ENCODE peak calls at places on chromosomes 5 and 9, in seven cellular contexts. One of them, this sample, is unnamed. For H3K27me3, the result is how much of the 10 kb centered on the place peaks cover.

GRCh38 chr9:123322771-123323481 is 33.1 kb upstream of the CRB2 start:
- DNase-seq in ovary: no peak
- DNase-seq in right atrium auricular region: no peak
- DNase-seq in transverse colon: peak
- DNase-seq in GM23338: no peak
- DNase-seq in BJ: no peak
- DNase-seq in PC-3: no peak
- DNase-seq in this sample: no peak

GRCh38 chr9:127303830-127304229 is 39.3 kb downstream of the GARNL3 start:
- DNase-seq in PC-3: no peak
- DNase-seq in BJ: no peak
- DNase-seq in right atrium auricular region: no peak
- DNase-seq in ovary: no peak
- DNase-seq in GM23338: no peak
- DNase-seq in transverse colon: no peak
- DNase-seq in this sample: no peak

GRCh38 chr9:127263664-127264063 is 910 bp upstream of the GARNL3 start:
- DNase-seq in transverse colon: no peak
- DNase-seq in right atrium auricular region: no peak
- DNase-seq in BJ: no peak
- DNase-seq in GM23338: no peak
- DNase-seq in ovary: no peak
- DNase-seq in PC-3: no peak
- DNase-seq in this sample: no peak

GRCh38 chr9:121725008-121725795 is 73.8 kb downstream of the DAB2IP start:
- DNase-seq in transverse colon: peak
- DNase-seq in GM23338: no peak
- DNase-seq in right atrium auricular region: peak
- DNase-seq in ovary: peak
- DNase-seq in PC-3: no peak
- DNase-seq in BJ: peak
- DNase-seq in this sample: peak

GRCh38 chr9:94097788-94098413 is 13.6 kb downstream of the PTPDC1 start:
- DNase-seq in ovary: no peak
- DNase-seq in right atrium auricular region: no peak
- DNase-seq in PC-3: peak
- DNase-seq in GM23338: no peak
- DNase-seq in transverse colon: no peak
- DNase-seq in BJ: peak
- DNase-seq in this sample: peak

GRCh38 chr5:120808135-120808534 is 344.0 kb downstream of the PRR16 start:
- DNase-seq in BJ: no peak
- DNase-seq in GM23338: peak
- DNase-seq in ovary: no peak
- DNase-seq in PC-3: no peak
- DNase-seq in transverse colon: no peak
- DNase-seq in right atrium auricular region: no peak
- DNase-seq in this sample: no peak

GRCh38 chr5:144247131-144247530 is 76.5 kb downstream of the KCTD16 start:
- DNase-seq in PC-3: no peak
- DNase-seq in transverse colon: no peak
- DNase-seq in ovary: no peak
- DNase-seq in GM23338: no peak
- DNase-seq in BJ: no peak
- DNase-seq in right atrium auricular region: no peak
- DNase-seq in this sample: no peak

GRCh38 chr5:92945630-92946097 is 635.4 kb downstream of the NR2F1-AS1 start:
- DNase-seq in right atrium auricular region: no peak
- DNase-seq in ovary: no peak
- DNase-seq in PC-3: peak
- DNase-seq in BJ: no peak
- DNase-seq in GM23338: no peak
- DNase-seq in transverse colon: no peak
- DNase-seq in this sample: no peak

GRCh38 chr9:87816041-87816440 is 66.6 kb upstream of the SPATA31E1 start:
- DNase-seq in GM23338: no peak
- DNase-seq in BJ: no peak
- DNase-seq in PC-3: no peak
- DNase-seq in transverse colon: no peak
- DNase-seq in ovary: no peak
- DNase-seq in right atrium auricular region: no peak
- DNase-seq in this sample: no peak

GRCh38 chr9:136538599-136539426 is 7.0 kb downstream of the NOTCH1 start:
- DNase-seq in PC-3: no peak
- DNase-seq in transverse colon: peak
- DNase-seq in GM23338: no peak
- DNase-seq in ovary: no peak
- DNase-seq in right atrium auricular region: no peak
- DNase-seq in BJ: no peak
- DNase-seq in this sample: no peak

GRCh38 chr9:25700430-25700829 is 22.2 kb upstream of the TUSC1 start:
- DNase-seq in ovary: no peak
- DNase-seq in GM23338: no peak
- DNase-seq in BJ: no peak
- DNase-seq in right atrium auricular region: no peak
- DNase-seq in PC-3: peak
- DNase-seq in transverse colon: no peak
- DNase-seq in this sample: no peak

GRCh38 chr9:113012492-113012891 is 500 bp upstream of the ZNF883 start:
- DNase-seq in PC-3: no peak
- DNase-seq in BJ: no peak
- DNase-seq in transverse colon: no peak
- DNase-seq in GM23338: peak
- DNase-seq in ovary: no peak
- DNase-seq in right atrium auricular region: no peak
- DNase-seq in this sample: no peak

GRCh38 chr5:73374520-73375235 is 73.9 kb downstream of the FOXD1 start:
- DNase-seq in PC-3: peak
- DNase-seq in BJ: no peak
- DNase-seq in right atrium auricular region: no peak
- DNase-seq in transverse colon: no peak
- DNase-seq in ovary: no peak
- DNase-seq in GM23338: no peak
- DNase-seq in this sample: no peak

GRCh38 chr9:107020040-107020530 is 157.1 kb downstream of the ZNF462 start:
- DNase-seq in right atrium auricular region: no peak
- DNase-seq in ovary: no peak
- DNase-seq in PC-3: peak
- DNase-seq in BJ: peak
- DNase-seq in GM23338: peak
- DNase-seq in transverse colon: no peak
- DNase-seq in this sample: no peak

DNA sequence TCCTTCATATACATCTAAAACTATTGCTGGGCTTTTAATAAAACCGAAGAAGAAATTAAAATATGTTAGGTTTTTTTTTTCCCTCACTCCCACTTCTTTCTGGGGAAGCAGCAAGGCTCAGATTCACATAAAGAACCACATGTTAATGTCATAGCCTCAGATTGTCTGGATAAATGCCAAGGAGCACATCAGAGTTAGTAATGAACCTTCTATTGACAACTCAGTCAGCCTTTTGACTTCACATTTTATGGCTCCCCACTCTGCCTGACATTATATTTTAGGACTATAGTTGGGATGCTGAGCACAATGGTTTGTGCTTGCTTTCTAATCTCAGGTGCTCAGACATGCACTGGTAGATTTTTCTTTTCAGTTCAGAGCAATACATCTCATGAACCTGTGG is 21.8 kb downstream of the DMAC1 start:
- DNase-seq in GM23338: no peak
- DNase-seq in transverse colon: no peak
- DNase-seq in ovary: no peak
- DNase-seq in PC-3: peak
- DNase-seq in BJ: no peak
- DNase-seq in right atrium auricular region: no peak
- DNase-seq in this sample: no peak
- H3K27me3 ChIP-seq in GM23338: under half
- H3K27me3 ChIP-seq in transverse colon: under half
- H3K27me3 ChIP-seq in ovary: under half
- H3K27me3 ChIP-seq in PC-3: under half
- H3K27me3 ChIP-seq in BJ: under half
- H3K27me3 ChIP-seq in right atrium auricular region: under half
- H3K27me3 ChIP-seq in this sample: under half

DNA sequence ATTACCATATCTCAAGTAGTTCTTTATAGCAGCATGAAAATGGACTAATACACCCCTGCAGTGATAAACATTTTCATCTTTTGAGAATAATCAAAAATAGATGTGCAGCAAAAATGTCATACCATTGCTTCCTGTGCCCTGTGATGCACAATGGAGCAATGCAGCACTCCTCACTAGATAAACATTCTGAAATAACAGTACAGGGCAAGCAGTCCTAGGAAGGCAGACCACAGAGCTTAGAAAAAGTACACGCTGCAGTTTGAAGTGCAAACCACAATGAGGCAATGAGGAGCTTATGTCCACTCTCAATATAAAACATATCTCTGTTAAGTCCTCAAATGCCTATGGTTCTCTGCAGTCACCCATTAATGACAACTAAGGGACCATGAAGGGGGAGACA is 367.6 kb downstream of the PDE4D start:
- DNase-seq in right atrium auricular region: no peak
- DNase-seq in GM23338: no peak
- DNase-seq in transverse colon: no peak
- DNase-seq in ovary: no peak
- DNase-seq in BJ: no peak
- DNase-seq in PC-3: peak
- DNase-seq in this sample: no peak
- TF ChIP-seq CTCF in right atrium auricular region: no peak
- TF ChIP-seq CTCF in GM23338: no peak
- TF ChIP-seq CTCF in transverse colon: no peak
- TF ChIP-seq CTCF in ovary: no peak
- TF ChIP-seq CTCF in BJ: no peak
- TF ChIP-seq CTCF in PC-3: peak
- TF ChIP-seq CTCF in this sample: no peak

DNA sequence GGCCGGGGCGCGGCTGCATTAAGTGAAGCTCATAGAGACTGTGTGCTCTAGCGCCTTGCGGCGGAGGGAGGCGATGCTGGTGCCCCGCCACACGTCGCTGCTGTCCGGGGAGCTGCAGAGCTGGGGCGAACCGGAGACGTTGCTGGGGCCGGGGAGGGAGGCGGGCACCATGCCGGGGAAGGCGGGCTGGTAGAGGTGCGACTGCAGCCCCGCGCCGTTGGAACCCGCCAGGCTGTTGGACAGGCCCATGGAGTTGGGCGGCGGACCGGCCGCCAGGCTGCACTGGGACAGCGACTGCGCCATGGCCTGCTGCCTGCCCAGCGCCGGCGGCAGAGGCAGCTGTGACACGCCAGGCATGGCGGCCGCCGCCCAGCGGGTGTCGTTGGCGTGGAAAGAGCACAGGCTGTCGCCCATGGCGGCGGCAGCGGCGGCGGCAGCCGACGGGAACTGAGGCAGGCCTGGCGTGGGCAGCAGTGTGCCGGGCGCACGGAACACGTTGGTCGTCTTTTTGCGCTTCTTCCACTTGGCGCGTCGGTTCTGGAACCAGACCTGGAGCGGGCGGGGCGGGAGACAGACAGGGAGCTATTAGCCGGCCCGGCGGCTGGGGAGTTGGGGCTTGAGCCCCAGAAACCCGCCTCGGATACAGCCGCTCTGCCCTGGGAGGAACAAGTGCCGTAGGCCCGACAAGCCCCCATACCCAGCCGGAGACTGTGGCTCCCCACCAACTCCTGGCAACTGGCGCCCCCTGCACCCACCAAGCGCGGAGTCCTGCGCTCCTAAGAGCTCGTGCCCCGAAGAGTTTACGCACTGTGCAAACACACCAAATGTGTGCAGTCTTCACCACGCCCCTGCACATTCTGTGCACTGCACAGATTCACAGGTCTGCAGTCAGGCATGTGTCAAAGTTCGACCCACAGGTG is 8.0 kb downstream of the OTP start:
- DNase-seq in GM23338: peak
- DNase-seq in ovary: no peak
- DNase-seq in transverse colon: peak
- DNase-seq in BJ: no peak
- DNase-seq in right atrium auricular region: no peak
- DNase-seq in PC-3: peak
- DNase-seq in this sample: no peak
- H3K27me3 ChIP-seq in GM23338: half or more
- H3K27me3 ChIP-seq in ovary: under half
- H3K27me3 ChIP-seq in transverse colon: half or more
- H3K27me3 ChIP-seq in BJ: under half
- H3K27me3 ChIP-seq in right atrium auricular region: under half
- H3K27me3 ChIP-seq in PC-3: under half
- H3K27me3 ChIP-seq in this sample: half or more

GRCh38 chr5:64229163-64229774 is 63.6 kb downstream of the RNF180 start:
- DNase-seq in right atrium auricular region: no peak
- DNase-seq in ovary: no peak
- DNase-seq in BJ: no peak
- DNase-seq in GM23338: peak
- DNase-seq in transverse colon: no peak
- DNase-seq in PC-3: peak
- DNase-seq in this sample: no peak
- TF ChIP-seq CTCF in right atrium auricular region: peak
- TF ChIP-seq CTCF in ovary: peak
- TF ChIP-seq CTCF in BJ: peak
- TF ChIP-seq CTCF in GM23338: peak
- TF ChIP-seq CTCF in transverse colon: peak
- TF ChIP-seq CTCF in PC-3: peak
- TF ChIP-seq CTCF in this sample: no peak